ENCODE peak calls at places on chromosomes 13 and 19, in seven cellular contexts. Q, O, A, X, P, R and Z are unnamed samples.

GRCh38 chr19:41997121-41997850 is 3.3 kb upstream of the ATP1A3 start:
- DNase-seq in Q (peak), O (peak), A (peak), X (peak), P (no peak), R (peak), Z (no peak)

GRCh38 chr19:6393074-6393981 is at the start of gene GTF2F1:
- DNase-seq in Q (peak), O (peak), A (peak), X (peak), P (peak), R (peak), Z (peak)

GRCh38 chr13:24764276-24764630 is 284 bp downstream of the RNF17 start:
- DNase-seq in Q (no peak), O (no peak), A (no peak), X (no peak), P (no peak), R (no peak), Z (no peak)

GRCh38 chr19:32392946-32393345 is 12.6 kb upstream of the DPY19L3 start:
- DNase-seq in Q (no peak), O (no peak), A (no peak), X (peak), P (no peak), R (no peak), Z (no peak)

GRCh38 chr19:2266183-2266993 is 10.2 kb upstream of the JSRP1 start:
- DNase-seq in Q (no peak), O (peak), A (peak), X (no peak), P (peak), R (peak), Z (no peak)

GRCh38 chr13:42892760-42893159 is 99.3 kb downstream of the EPSTI1 start:
- DNase-seq in Q (no peak), O (no peak), A (no peak), X (no peak), P (no peak), R (peak), Z (no peak)

GRCh38 chr19:29478578-29479565 is 46.9 kb upstream of the VSTM2B start:
- DNase-seq in Q (no peak), O (no peak), A (no peak), X (peak), P (no peak), R (no peak), Z (peak)

GRCh38 chr13:102591988-102592781 is 4.6 kb upstream of the TPP2 start:
- DNase-seq in Q (peak), O (peak), A (peak), X (peak), P (peak), R (peak), Z (peak)

GRCh38 chr13:77981191-77981925 is 62.7 kb upstream of the EDNRB start:
- DNase-seq in Q (no peak), O (no peak), A (no peak), X (no peak), P (no peak), R (peak), Z (no peak)

GRCh38 chr19:3055741-3056453 is 6.4 kb downstream of the TLE5 start:
- DNase-seq in Q (no peak), O (peak), A (peak), X (no peak), P (no peak), R (no peak), Z (no peak)

GRCh38 chr19:43625918-43626579 is 6.6 kb upstream of the ZNF428 start:
- DNase-seq in Q (peak), O (peak), A (no peak), X (peak), P (no peak), R (peak), Z (no peak)

GRCh38 chr13:49838989-49839388 is 46.5 kb upstream of the KPNA3 start:
- DNase-seq in Q (no peak), O (no peak), A (no peak), X (peak), P (no peak), R (no peak), Z (no peak)

GRCh38 chr19:19276386-19276785 is 3.3 kb upstream of the TM6SF2 start:
- DNase-seq in Q (no peak), O (no peak), A (no peak), X (no peak), P (no peak), R (no peak), Z (no peak)

GRCh38 chr19:1035998-1036621 is 3.8 kb upstream of the ABCA7 start:
- DNase-seq in Q (no peak), O (no peak), A (no peak), X (peak), P (no peak), R (no peak), Z (no peak)

GRCh38 chr19:10431943-10432735 is 11.8 kb downstream of the PDE4A start:
- DNase-seq in Q (peak), O (peak), A (peak), X (peak), P (peak), R (no peak), Z (no peak)

GRCh38 chr19:34096020-34096915 is 76.0 kb upstream of the LSM14A start:
- DNase-seq in Q (peak), O (no peak), A (no peak), X (peak), P (no peak), R (peak), Z (no peak)

GRCh38 chr19:3687393-3687773 is 12.9 kb downstream of the PIP5K1C start:
- DNase-seq in Q (no peak), O (no peak), A (no peak), X (no peak), P (no peak), R (no peak), Z (no peak)

GRCh38 chr13:106340249-106340648 is 195.2 kb downstream of the EFNB2 start:
- DNase-seq in Q (no peak), O (no peak), A (no peak), X (no peak), P (no peak), R (no peak), Z (no peak)

GRCh38 chr19:18589380-18590272 is 1.0 kb downstream of the REX1BD start:
- DNase-seq in Q (peak), O (peak), A (peak), X (peak), P (peak), R (peak), Z (no peak)

GRCh38 chr19:19033426-19034203 is at the start of the genes ARMC6 and SUGP2:
- DNase-seq in Q (peak), O (peak), A (peak), X (peak), P (peak), R (peak), Z (peak)

GRCh38 chr13:39685652-39686051 is 30.2 kb downstream of the COG6 start:
- DNase-seq in Q (no peak), O (no peak), A (no peak), X (no peak), P (no peak), R (no peak), Z (no peak)

GRCh38 chr13:20356437-20356836 is 124.3 kb upstream of the GJB6 start:
- DNase-seq in Q (no peak), O (no peak), A (no peak), X (no peak), P (no peak), R (no peak), Z (no peak)

GRCh38 chr19:43768273-43769050 is 12.3 kb downstream of the KCNN4 start:
- DNase-seq in Q (no peak), O (no peak), A (no peak), X (no peak), P (no peak), R (peak), Z (no peak)

GRCh38 chr13:75318138-75318833 is 163.7 kb downstream of the TBC1D4 start:
- DNase-seq in Q (no peak), O (no peak), A (no peak), X (no peak), P (no peak), R (no peak), Z (no peak)

GRCh38 chr19:54164369-54165068 is 5.0 kb upstream of the LENG1 start:
- DNase-seq in Q (peak), O (peak), A (no peak), X (peak), P (peak), R (no peak), Z (peak)

GRCh38 chr19:16025108-16026101 is 50.9 kb upstream of the TPM4 start:
- DNase-seq in Q (no peak), O (peak), A (no peak), X (peak), P (no peak), R (peak), Z (no peak)

GRCh38 chr13:87052731-87053130 is 618.4 kb upstream of the SLITRK5 start:
- DNase-seq in Q (no peak), O (no peak), A (no peak), X (no peak), P (no peak), R (peak), Z (no peak)

GRCh38 chr13:79491715-79492114 is 10.8 kb downstream of the NDFIP2 start:
- DNase-seq in Q (no peak), O (no peak), A (no peak), X (no peak), P (no peak), R (peak), Z (no peak)

GRCh38 chr19:3983542-3983914 is 1.7 kb downstream of the EEF2 start:
- DNase-seq in Q (no peak), O (no peak), A (no peak), X (no peak), P (no peak), R (no peak), Z (no peak)

GRCh38 chr19:7602240-7602934 is 6.7 kb downstream of the CAMSAP3 start:
- DNase-seq in Q (no peak), O (peak), A (peak), X (no peak), P (no peak), R (no peak), Z (no peak)

GRCh38 chr19:53894736-53895135 is 12.7 kb downstream of the PRKCG start:
- DNase-seq in Q (no peak), O (no peak), A (no peak), X (no peak), P (no peak), R (no peak), Z (no peak)

GRCh38 chr19:18477974-18478373 is 40.0 kb upstream of the ISYNA1 start:
- DNase-seq in Q (no peak), O (no peak), A (no peak), X (no peak), P (no peak), R (no peak), Z (no peak)

GRCh38 chr19:54017266-54017665 is 25.8 kb downstream of the CACNG6 start:
- DNase-seq in Q (peak), O (no peak), A (no peak), X (no peak), P (no peak), R (peak), Z (no peak)

GRCh38 chr19:4969772-4970531 is 1.0 kb downstream of the KDM4B start:
- DNase-seq in Q (peak), O (peak), A (no peak), X (peak), P (no peak), R (peak), Z (no peak)

GRCh38 chr13:103140001-103140671 is 73.9 kb upstream of the SLC10A2 start:
- DNase-seq in Q (peak), O (no peak), A (no peak), X (peak), P (peak), R (peak), Z (no peak)

GRCh38 chr19:7970716-7971448 is 27.4 kb upstream of the TIMM44 start:
- DNase-seq in Q (peak), O (no peak), A (no peak), X (peak), P (peak), R (peak), Z (no peak)

GRCh38 chr19:41307090-41307875 is 2.7 kb upstream of the CCDC97 start:
- DNase-seq in Q (no peak), O (no peak), A (no peak), X (no peak), P (no peak), R (no peak), Z (no peak)

DNA sequence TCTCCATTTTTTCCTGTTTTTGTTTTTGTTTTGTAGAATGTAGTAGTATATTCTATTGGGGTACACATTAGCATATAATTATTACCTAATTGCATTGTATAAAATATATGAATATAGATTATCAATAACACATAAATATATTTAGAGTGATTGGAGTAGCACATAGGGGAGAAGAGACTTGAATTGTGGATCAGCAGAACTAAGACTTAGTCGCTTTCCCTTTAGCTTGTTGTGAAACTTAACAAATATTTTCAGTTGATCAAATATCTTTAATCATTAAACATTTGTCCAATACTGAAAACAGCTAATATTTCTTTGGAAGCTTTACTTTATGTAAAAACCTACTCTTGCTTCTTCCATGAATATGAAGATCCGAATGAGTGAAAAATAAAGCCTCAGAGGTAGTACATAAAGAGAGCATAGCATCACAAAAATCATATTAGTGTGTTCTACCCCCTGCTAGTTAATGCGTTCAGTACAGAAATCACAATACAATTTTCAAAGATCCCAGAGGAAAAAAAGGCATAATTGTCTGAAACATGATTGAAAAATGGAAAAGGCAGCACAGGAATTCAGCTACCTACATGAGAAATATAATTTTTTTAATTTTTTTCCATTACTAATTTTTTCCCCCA is 1348.1 kb upstream of the PRR20A start:
- DNase-seq in Q (no peak), O (no peak), A (no peak), X (no peak), P (no peak), R (no peak), Z (no peak)
- TF ChIP-seq CTCF in Q (no peak), O (no peak), A (no peak), X (no peak), P (no peak), R (no peak), Z (no peak)

DNA sequence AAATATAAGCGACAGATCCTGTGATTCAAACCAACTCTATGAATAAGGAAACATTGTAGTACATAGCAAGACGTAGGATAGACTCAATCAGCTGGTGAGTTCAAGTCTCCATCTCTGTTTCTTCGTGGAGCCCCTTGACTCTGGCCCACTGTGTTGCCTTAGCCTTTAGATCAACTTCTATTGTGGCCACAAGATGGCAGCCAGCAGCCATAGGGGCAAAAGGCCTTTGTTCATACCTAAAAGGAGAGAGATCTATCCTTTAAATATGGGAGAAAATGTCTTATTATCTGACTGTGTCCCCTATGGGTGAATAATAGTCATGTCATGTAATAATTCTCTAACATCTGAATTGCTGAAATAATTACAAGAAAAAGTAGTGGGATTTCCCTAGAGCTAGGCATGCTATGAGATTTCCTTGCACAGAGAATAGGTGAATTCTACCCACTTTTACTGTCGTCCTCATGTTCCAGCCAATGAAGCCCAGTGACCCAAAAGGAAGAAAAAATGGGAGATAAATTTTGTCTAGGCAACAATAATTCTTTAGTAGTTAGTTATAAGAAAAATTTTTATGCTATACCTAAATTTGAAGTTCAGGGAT is 129.4 kb downstream of the PCDH20 start:
- DNase-seq in Q (peak), O (no peak), A (no peak), X (peak), P (no peak), R (no peak), Z (no peak)
- TF ChIP-seq CTCF in Q (peak), O (no peak), A (no peak), X (peak), P (no peak), R (no peak), Z (peak)

GRCh38 chr19:48899781-48900476 is at the start of gene NUCB1:
- DNase-seq in Q (peak), O (peak), A (peak), X (peak), P (peak), R (peak), Z (peak)
- TF ChIP-seq CTCF in Q (peak), O (peak), A (no peak), X (peak), P (peak), R (peak), Z (peak)

DNA sequence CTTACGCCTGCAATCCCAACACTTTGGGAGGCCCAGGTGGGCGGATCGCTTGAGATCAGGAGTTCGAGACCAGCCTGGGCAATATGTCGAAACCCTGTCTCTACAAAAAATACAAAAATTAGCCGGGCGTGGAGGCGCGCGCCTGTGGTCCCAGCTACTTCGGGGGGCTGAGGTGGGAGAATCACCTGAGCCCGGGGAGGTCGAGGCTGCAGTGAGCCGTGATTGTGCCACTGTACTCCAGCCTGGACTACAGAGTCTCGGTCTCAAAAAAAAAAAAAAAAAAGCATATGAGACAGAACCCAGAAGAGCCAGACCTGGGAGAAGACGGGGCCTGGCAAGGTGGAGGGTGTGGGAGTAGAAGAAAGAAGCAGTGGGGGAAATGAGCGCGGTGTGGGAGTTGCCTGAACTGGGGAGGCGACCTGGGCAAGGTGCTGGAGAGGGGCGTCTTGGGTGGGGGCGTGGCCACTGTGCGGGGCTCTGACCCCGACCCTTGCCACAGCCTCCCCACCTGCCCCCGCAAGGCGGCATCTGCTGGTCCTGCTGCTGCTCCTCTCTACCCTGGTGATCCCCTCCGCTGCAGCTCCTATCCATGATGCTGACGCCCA is 508 bp downstream of the DKKL1 start:
- DNase-seq in Q (no peak), O (no peak), A (no peak), X (no peak), P (no peak), R (no peak), Z (no peak)
- TF ChIP-seq CTCF in Q (no peak), O (no peak), A (no peak), X (no peak), P (no peak), R (no peak), Z (no peak)